ENCODE peak calls at places on chromosomes 2 and 18, in six cellular contexts. H is amygdala; L is HCT116; J is LoVo; M is H1; X is activated T-helper 1 cell treated with anti-CD3 and anti-CD28 coated beads, Interleukin-2, amount 50 U/mL, for 16 hours. W is an unnamed sample.

GRCh38 chr2:160538559-160539355 is 45.1 kb upstream of the RBMS1 start:
- DNase-seq in H (no peak), L (no peak), J (no peak), M (no peak), X (no peak), W (no peak)

GRCh38 chr2:120014231-120014990 is 1.5 kb downstream of the EPB41L5 start:
- DNase-seq in H (no peak), L (no peak), J (no peak), M (no peak), X (no peak), W (no peak)

GRCh38 chr18:50662177-50662576 is 102.3 kb downstream of the MAPK4 start:
- DNase-seq in H (no peak), L (peak; percentile 8), J (no peak), M (no peak), X (no peak), W (no peak)

GRCh38 chr2:237706257-237706656 is 78.9 kb downstream of the LRRFIP1 start:
- DNase-seq in H (no peak), L (no peak), J (no peak), M (no peak), X (no peak), W (no peak)

GRCh38 chr2:239612133-239612532 is 211.3 kb upstream of the HDAC4 start:
- DNase-seq in H (no peak), L (no peak), J (no peak), M (no peak), X (no peak), W (no peak)

GRCh38 chr2:5691659-5692529 is at the start of gene SOX11:
- DNase-seq in H (peak; percentile 13), L (no peak), J (no peak), M (peak; percentile 74), X (no peak), W (no peak)

GRCh38 chr2:22536131-22536530 is 848.8 kb upstream of the KLHL29 start:
- DNase-seq in H (no peak), L (no peak), J (peak; percentile 15), M (no peak), X (no peak), W (no peak)

GRCh38 chr2:159075726-159076125 is 107.3 kb downstream of the TANC1 start:
- DNase-seq in H (no peak), L (no peak), J (no peak), M (no peak), X (no peak), W (no peak)

GRCh38 chr2:143937563-143938346 is 582.2 kb downstream of the ZEB2 start:
- DNase-seq in H (no peak), L (no peak), J (no peak), M (no peak), X (no peak), W (no peak)

GRCh38 chr18:53380063-53380639 is 844.3 kb downstream of the MBD2 start:
- DNase-seq in H (no peak), L (peak; percentile 19), J (peak; percentile 25), M (no peak), X (no peak), W (no peak)

GRCh38 chr2:101113441-101114267 is 37.5 kb downstream of the TBC1D8 start:
- DNase-seq in H (no peak), L (peak; percentile 51), J (peak; percentile 78), M (peak; percentile 33), X (no peak), W (no peak)

GRCh38 chr2:114659895-114660294 is 217.5 kb downstream of the DPP10 start:
- DNase-seq in H (no peak), L (no peak), J (no peak), M (no peak), X (no peak), W (no peak)

GRCh38 chr2:208352644-208353567 is 53.7 kb upstream of the PTH2R start:
- DNase-seq in H (no peak), L (no peak), J (no peak), M (no peak), X (no peak), W (no peak)

GRCh38 chr18:21112140-21112473 is 494 bp upstream of the ROCK1 start:
- DNase-seq in H (no peak), L (no peak), J (no peak), M (no peak), X (no peak), W (no peak)

GRCh38 chr2:221075203-221075602 is 496.9 kb downstream of the EPHA4 start:
- DNase-seq in H (no peak), L (no peak), J (no peak), M (no peak), X (no peak), W (no peak)

GRCh38 chr2:85230637-85231036 is 97.2 kb downstream of the TGOLN2 start:
- DNase-seq in H (no peak), L (no peak), J (no peak), M (no peak), X (no peak), W (no peak)

GRCh38 chr18:47422524-47422923 is 171.1 kb upstream of the SKOR2 start:
- DNase-seq in H (no peak), L (no peak), J (no peak), M (no peak), X (no peak), W (no peak)

GRCh38 chr18:11937874-11938478 is 29.9 kb upstream of the MPPE1 start:
- DNase-seq in H (peak; percentile 3), L (peak; percentile 54), J (peak; percentile 77), M (no peak), X (peak; percentile 53), W (peak; percentile 59)

GRCh38 chr18:80200171-80200931 is 47.0 kb downstream of the PARD6G start:
- DNase-seq in H (no peak), L (no peak), J (no peak), M (no peak), X (no peak), W (no peak)

GRCh38 chr18:21117385-21118135 is 5.9 kb upstream of the ROCK1 start:
- DNase-seq in H (no peak), L (no peak), J (no peak), M (no peak), X (no peak), W (no peak)

GRCh38 chr2:42216712-42217111 is 47.6 kb downstream of the EML4 start:
- DNase-seq in H (no peak), L (no peak), J (peak; percentile 52), M (no peak), X (no peak), W (no peak)

GRCh38 chr18:45168883-45169585 is 446.2 kb upstream of the SLC14A2 start:
- DNase-seq in H (no peak), L (no peak), J (no peak), M (no peak), X (no peak), W (no peak)

GRCh38 chr2:16246911-16247310 is 306.6 kb downstream of the MYCN start:
- DNase-seq in H (no peak), L (no peak), J (no peak), M (no peak), X (no peak), W (no peak)

GRCh38 chr2:70471129-70471528 is 82.5 kb downstream of the TGFA start:
- DNase-seq in H (no peak), L (no peak), J (no peak), M (no peak), X (no peak), W (no peak)

GRCh38 chr18:13872932-13873331 is 42.4 kb downstream of the MC2R start:
- DNase-seq in H (no peak), L (no peak), J (no peak), M (no peak), X (no peak), W (no peak)

GRCh38 chr2:8676191-8676914 is 5.5 kb upstream of the ID2 start:
- DNase-seq in H (peak; percentile 43), L (no peak), J (no peak), M (no peak), X (no peak), W (no peak)

GRCh38 chr18:10029711-10030110 is 115.9 kb downstream of the VAPA start:
- DNase-seq in H (no peak), L (no peak), J (no peak), M (no peak), X (no peak), W (no peak)

GRCh38 chr2:1502891-1503304 is 89.6 kb downstream of the TPO start:
- DNase-seq in H (no peak), L (no peak), J (no peak), M (no peak), X (no peak), W (no peak)

GRCh38 chr2:29920130-29920577 is 1.2 kb downstream of the ALK start:
- DNase-seq in H (no peak), L (no peak), J (no peak), M (no peak), X (no peak), W (no peak)